ENCODE peak calls at places on chromosome 18, in six cellular contexts. B is RWPE1; V is WTC11; I is activated gamma-delta T cell treated with anti-CD3 and anti-CD28 coated beads, Interleukin-2, amount 50 U/mL, for 16 hours; K is stimulated activated CD4-positive, alpha-beta T cell treated with anti-CD3 and anti-CD28 coated beads, TNF-alpha, amount 100 ng/mL, for 24 hours; L is T-helper 2 cell. A is an unnamed sample.
A peak's percentile ranks its signal among the peaks of the same experiment; 100 is the strongest.

GRCh38 chr18:37946324-37946723 is 380.7 kb upstream of the CELF4 start:
- DNase-seq in V (no peak), B (no peak), K (no peak), I (no peak), L (no peak), A (no peak)

GRCh38 chr18:46338213-46338612 is 234.0 kb downstream of the HAUS1 start:
- DNase-seq in K (no peak), I (no peak), L (no peak), V (no peak), B (no peak), A (no peak)

GRCh38 chr18:31487251-31488015 is 10.5 kb upstream of the DSG2 start:
- DNase-seq in V (no peak), B (peak; percentile 75), K (no peak), L (no peak), I (no peak), A (no peak)

GRCh38 chr18:21853972-21854563 is 113.5 kb downstream of the MIB1 start:
- DNase-seq in L (no peak), V (no peak), K (no peak), B (no peak), I (no peak), A (no peak)

GRCh38 chr18:63220903-63221302 is 98.7 kb downstream of the BCL2 start:
- DNase-seq in B (no peak), K (no peak), I (no peak), V (no peak), L (no peak), A (no peak)

GRCh38 chr18:58527116-58528010 is 101.5 kb downstream of the ALPK2 start:
- DNase-seq in I (no peak), L (no peak), V (no peak), K (no peak), B (no peak), A (no peak)

GRCh38 chr18:48667276-48668254 is 128.7 kb downstream of the CTIF start:
- DNase-seq in V (peak; percentile 36), K (no peak), L (no peak), I (no peak), B (no peak), A (no peak)

GRCh38 chr18:57915241-57915640 is 112.1 kb upstream of the ATP8B1 start:
- DNase-seq in L (no peak), V (no peak), I (no peak), K (no peak), B (no peak), A (no peak)

GRCh38 chr18:32730620-32731021 is 42.2 kb downstream of the KLHL14 start:
- DNase-seq in L (no peak), B (peak; percentile 19), K (no peak), I (no peak), V (no peak), A (no peak)

GRCh38 chr18:904135-905090 is at the start of gene ADCYAP1:
- DNase-seq in L (no peak), K (no peak), V (peak; percentile 68), B (no peak), I (no peak), A (no peak)

GRCh38 chr18:25614168-25614567 is 262.2 kb upstream of the ZNF521 start:
- DNase-seq in B (no peak), K (no peak), L (no peak), V (no peak), I (no peak), A (no peak)

A was measured in effector memory CD8-positive, alpha-beta T cell.